ENCODE peak calls at places on chromosome 16, in nine cellular contexts. U, A, D, E, N, F, S, Q and B are unnamed samples.

GRCh38 chr16:66587881-66588600 is 8.8 kb downstream of the CMTM2 start:
- DNase-seq in U (no peak), A (no peak), D (no peak), E (no peak), N (no peak), F (no peak), S (no peak), Q (no peak), B (no peak)

GRCh38 chr16:26204138-26204537 is 512.4 kb downstream of the HS3ST4 start:
- DNase-seq in U (no peak), A (no peak), D (no peak), E (no peak), N (no peak), F (no peak), S (no peak), Q (no peak), B (no peak)

GRCh38 chr16:74252329-74252728 is 44.3 kb upstream of the PSMD7 start:
- DNase-seq in U (no peak), A (no peak), D (peak; percentile 26), E (no peak), N (no peak), F (no peak), S (no peak), Q (no peak), B (no peak)

GRCh38 chr16:75087040-75087979 is 29.3 kb downstream of the LDHD start:
- DNase-seq in U (no peak), A (peak; percentile 41), D (no peak), E (no peak), N (peak; percentile 63), F (no peak), S (no peak), Q (peak; percentile 48), B (no peak)

GRCh38 chr16:68778551-68779231 is 41.6 kb downstream of the CDH1 start:
- DNase-seq in U (no peak), A (no peak), D (no peak), E (no peak), N (peak; percentile 32), F (no peak), S (no peak), Q (no peak), B (peak; percentile 73)

GRCh38 chr16:54873081-54873480 is 57.6 kb upstream of the IRX5 start:
- DNase-seq in U (no peak), A (no peak), D (no peak), E (no peak), N (no peak), F (no peak), S (no peak), Q (no peak), B (no peak)

GRCh38 chr16:8967437-8967821 is 3.7 kb upstream of the USP7 start:
- DNase-seq in U (no peak), A (no peak), D (no peak), E (no peak), N (no peak), F (no peak), S (no peak), Q (no peak), B (no peak)

GRCh38 chr16:52705192-52705591 is 158.2 kb upstream of the TOX3 start:
- DNase-seq in U (no peak), A (no peak), D (no peak), E (no peak), N (no peak), F (no peak), S (no peak), Q (no peak), B (no peak)

GRCh38 chr16:65176603-65177002 is 54.7 kb upstream of the CDH11 start:
- DNase-seq in U (no peak), A (peak; percentile 59), D (no peak), E (no peak), N (peak; percentile 10), F (no peak), S (no peak), Q (no peak), B (no peak)

GRCh38 chr16:24544640-24545039 is 5.3 kb downstream of the RBBP6 start:
- DNase-seq in U (no peak), A (no peak), D (no peak), E (no peak), N (no peak), F (no peak), S (no peak), Q (no peak), B (no peak)

GRCh38 chr16:79050063-79050462 is 550.5 kb downstream of the MAF start:
- DNase-seq in U (no peak), A (no peak), D (no peak), E (no peak), N (no peak), F (no peak), S (no peak), Q (no peak), B (no peak)

GRCh38 chr16:79045191-79045590 is 555.3 kb downstream of the MAF start:
- DNase-seq in U (no peak), A (no peak), D (no peak), E (no peak), N (no peak), F (no peak), S (no peak), Q (no peak), B (no peak)

GRCh38 chr16:79051313-79051712 is 549.2 kb downstream of the MAF start:
- DNase-seq in U (no peak), A (no peak), D (no peak), E (no peak), N (no peak), F (no peak), S (no peak), Q (peak; percentile 24), B (no peak)

GRCh38 chr16:79049040-79049439 is 551.5 kb downstream of the MAF start:
- DNase-seq in U (no peak), A (no peak), D (no peak), E (no peak), N (no peak), F (no peak), S (no peak), Q (no peak), B (no peak)

DNA sequence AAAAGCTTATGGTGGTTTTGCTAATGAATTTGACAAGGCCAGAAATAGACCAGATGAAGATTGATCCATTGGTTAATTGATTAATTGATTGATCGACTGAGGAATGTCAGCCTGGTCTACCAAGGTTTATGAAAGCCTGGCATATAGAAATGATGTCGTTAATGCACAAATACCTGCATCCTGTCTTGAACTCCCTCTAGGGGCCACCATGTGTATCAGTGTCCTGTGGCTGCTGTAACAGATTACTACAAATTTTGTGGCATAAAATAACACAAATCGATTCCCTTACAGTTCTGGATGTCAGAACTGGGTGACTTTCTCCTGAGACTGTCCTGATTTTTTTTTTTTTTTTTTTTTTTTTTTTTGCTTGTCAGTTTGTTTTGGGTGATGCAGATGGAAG is 553.2 kb downstream of the MAF start:
- DNase-seq in U (no peak), A (no peak), D (no peak), E (no peak), N (no peak), F (peak; percentile 12), S (no peak), Q (peak; percentile 20), B (no peak)
- TF ChIP-seq CTCF in U (peak; percentile 17), A (no peak), D (no peak), E (no peak), N (peak; percentile 40), F (peak; percentile 38), S (peak; percentile 23), Q (peak; percentile 66), B (no peak)

GRCh38 chr16:645852-646678 is 3.1 kb upstream of the WDR90 start:
- DNase-seq in U (no peak), A (no peak), D (no peak), E (no peak), N (peak; percentile 89), F (no peak), S (no peak), Q (no peak), B (peak; percentile 83)
- TF ChIP-seq POLR2A in U (no peak), A (no peak), D (no peak), E (no peak), N (peak; percentile 52), F (no peak), S (no peak), Q (no peak), B (no peak)

GRCh38 chr16:11955713-11956123 is 9.3 kb upstream of the TNFRSF17 start:
- DNase-seq in U (no peak), A (no peak), D (no peak), E (peak; percentile 60), N (no peak), F (no peak), S (no peak), Q (no peak), B (no peak)
- TF ChIP-seq EP300 in U (no peak), A (no peak), D (no peak), E (no peak), N (no peak), F (no peak), S (no peak), Q (no peak), B (no peak)

DNA sequence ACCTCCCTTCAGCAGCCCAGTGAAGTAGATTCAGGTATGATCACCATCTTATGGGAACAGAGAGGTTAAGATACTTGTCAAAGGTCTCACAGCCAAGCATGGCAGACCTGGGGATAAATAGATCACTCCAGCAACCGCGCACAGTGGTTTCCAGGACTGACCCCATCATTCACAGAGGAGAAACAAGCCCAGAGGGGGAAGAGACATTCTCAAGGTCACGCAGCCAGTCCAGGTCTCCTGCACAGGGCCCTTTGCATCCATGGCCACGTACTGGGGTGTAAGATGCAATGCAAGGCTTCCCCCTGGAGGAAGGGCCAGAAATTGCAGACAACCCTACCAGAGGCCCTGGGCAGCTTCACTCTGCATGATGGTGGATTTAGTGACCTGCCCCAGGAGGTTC is 19.9 kb downstream of the TLE7 start:
- DNase-seq in U (no peak), A (no peak), D (peak; percentile 77), E (no peak), N (peak; percentile 27), F (peak; percentile 51), S (no peak), Q (peak; percentile 71), B (no peak)
- TF ChIP-seq CTCF in U (no peak), A (no peak), D (peak; percentile 82), E (no peak), N (no peak), F (peak; percentile 34), S (no peak), Q (peak; percentile 71), B (no peak)

GRCh38 chr16:57759541-57760356 is 24.2 kb downstream of the KATNB1 start:
- DNase-seq in U (no peak), A (no peak), D (peak; percentile 49), E (no peak), N (no peak), F (no peak), S (no peak), Q (no peak), B (no peak)

GRCh38 chr16:57761957-57762356 is 26.4 kb downstream of the KATNB1 start:
- DNase-seq in U (no peak), A (no peak), D (no peak), E (no peak), N (no peak), F (no peak), S (no peak), Q (no peak), B (no peak)

GRCh38 chr16:57761301-57761700 is 25.7 kb downstream of the KATNB1 start:
- DNase-seq in U (no peak), A (no peak), D (no peak), E (no peak), N (no peak), F (no peak), S (no peak), Q (no peak), B (no peak)

GRCh38 chr16:57759131-57759530 is 23.6 kb downstream of the KATNB1 start:
- DNase-seq in U (no peak), A (no peak), D (peak; percentile 46), E (no peak), N (no peak), F (no peak), S (no peak), Q (no peak), B (no peak)

GRCh38 chr16:57760357-57761160 is 25.0 kb downstream of the KATNB1 start:
- DNase-seq in U (no peak), A (no peak), D (no peak), E (no peak), N (no peak), F (no peak), S (no peak), Q (no peak), B (no peak)
- TF ChIP-seq POLR2A in U (no peak), A (no peak), D (no peak), E (no peak), N (no peak), F (no peak), S (no peak), Q (no peak), B (no peak)